ENCODE peak calls at places on chromosomes 1 and 21, in six cellular contexts. One of them, this sample, is unnamed.

GRCh38 chr1:48744032-48744431 is 32.7 kb downstream of the BEND5 start:
- DNase-seq in mesenchymal stem cell: no peak
- DNase-seq in neuronal stem cell: no peak
- DNase-seq in H9: no peak
- DNase-seq in IMR-90: no peak
- DNase-seq in H1: no peak
- DNase-seq in this sample: no peak

GRCh38 chr21:36428789-36429671 is 43.8 kb downstream of the CHAF1B start:
- DNase-seq in H1: no peak
- DNase-seq in IMR-90: no peak
- DNase-seq in neuronal stem cell: no peak
- DNase-seq in H9: no peak
- DNase-seq in mesenchymal stem cell: peak; percentile 25
- DNase-seq in this sample: no peak

GRCh38 chr1:163170975-163171676 is 31.6 kb downstream of the RGS5 start:
- DNase-seq in mesenchymal stem cell: peak; percentile 27
- DNase-seq in H9: no peak
- DNase-seq in IMR-90: peak; percentile 47
- DNase-seq in neuronal stem cell: no peak
- DNase-seq in H1: no peak
- DNase-seq in this sample: no peak

GRCh38 chr1:8517579-8518489 is 199.9 kb downstream of the SLC45A1 start:
- DNase-seq in IMR-90: peak; percentile 43
- DNase-seq in H9: no peak
- DNase-seq in neuronal stem cell: no peak
- DNase-seq in H1: no peak
- DNase-seq in mesenchymal stem cell: peak; percentile 70
- DNase-seq in this sample: no peak

GRCh38 chr1:162562452-162562828 is 918 bp downstream of the UAP1 start:
- DNase-seq in H1: no peak
- DNase-seq in H9: no peak
- DNase-seq in mesenchymal stem cell: peak; percentile 57
- DNase-seq in IMR-90: peak; percentile 65
- DNase-seq in neuronal stem cell: no peak
- DNase-seq in this sample: peak; percentile 63

GRCh38 chr1:245827306-245827705 is 672.5 kb downstream of the KIF26B start:
- DNase-seq in neuronal stem cell: no peak
- DNase-seq in H9: no peak
- DNase-seq in mesenchymal stem cell: no peak
- DNase-seq in IMR-90: no peak
- DNase-seq in H1: no peak
- DNase-seq in this sample: no peak

GRCh38 chr1:211616231-211617031 is 37.5 kb upstream of the SLC30A1 start:
- DNase-seq in IMR-90: no peak
- DNase-seq in mesenchymal stem cell: no peak
- DNase-seq in H1: no peak
- DNase-seq in H9: no peak
- DNase-seq in neuronal stem cell: no peak
- DNase-seq in this sample: no peak

GRCh38 chr21:44834231-44834950 is 16.5 kb upstream of the SUMO3 start:
- DNase-seq in mesenchymal stem cell: no peak
- DNase-seq in H9: no peak
- DNase-seq in neuronal stem cell: no peak
- DNase-seq in IMR-90: no peak
- DNase-seq in H1: no peak
- DNase-seq in this sample: no peak

GRCh38 chr1:165551469-165551868 is 7.7 kb downstream of the LRRC52 start:
- DNase-seq in H1: no peak
- DNase-seq in H9: no peak
- DNase-seq in mesenchymal stem cell: no peak
- DNase-seq in neuronal stem cell: no peak
- DNase-seq in IMR-90: no peak
- DNase-seq in this sample: no peak

GRCh38 chr21:14070968-14071367 is 139.8 kb downstream of the LIPI start:
- DNase-seq in neuronal stem cell: no peak
- DNase-seq in mesenchymal stem cell: no peak
- DNase-seq in IMR-90: no peak
- DNase-seq in H1: no peak
- DNase-seq in H9: no peak
- DNase-seq in this sample: no peak

GRCh38 chr21:21196087-21196486 is 197.9 kb downstream of the NCAM2 start:
- DNase-seq in H1: no peak
- DNase-seq in mesenchymal stem cell: no peak
- DNase-seq in H9: no peak
- DNase-seq in IMR-90: peak; percentile 39
- DNase-seq in neuronal stem cell: no peak
- DNase-seq in this sample: no peak

GRCh38 chr1:167791281-167792209 is 69.8 kb downstream of the MPZL1 start:
- DNase-seq in H9: no peak
- DNase-seq in mesenchymal stem cell: peak; percentile 91
- DNase-seq in IMR-90: peak; percentile 99
- DNase-seq in H1: no peak
- DNase-seq in neuronal stem cell: no peak
- DNase-seq in this sample: peak; percentile 49

GRCh38 chr1:31230378-31230777 is 9.3 kb downstream of the NKAIN1 start:
- DNase-seq in H9: no peak
- DNase-seq in neuronal stem cell: no peak
- DNase-seq in mesenchymal stem cell: no peak
- DNase-seq in H1: no peak
- DNase-seq in IMR-90: no peak
- DNase-seq in this sample: no peak

GRCh38 chr1:10401281-10401680 is 2.4 kb downstream of the PGD start:
- DNase-seq in H9: no peak
- DNase-seq in neuronal stem cell: no peak
- DNase-seq in mesenchymal stem cell: peak; percentile 59
- DNase-seq in H1: no peak
- DNase-seq in IMR-90: peak; percentile 76
- DNase-seq in this sample: no peak

GRCh38 chr1:211359876-211360275 is 33.2 kb downstream of the TRAF5 start:
- DNase-seq in neuronal stem cell: no peak
- DNase-seq in H9: no peak
- DNase-seq in H1: no peak
- DNase-seq in IMR-90: no peak
- DNase-seq in mesenchymal stem cell: no peak
- DNase-seq in this sample: no peak

GRCh38 chr1:91894036-91894761 is 8.2 kb upstream of the TGFBR3 start:
- DNase-seq in mesenchymal stem cell: peak; percentile 48
- DNase-seq in IMR-90: peak; percentile 42
- DNase-seq in H1: no peak
- DNase-seq in neuronal stem cell: no peak
- DNase-seq in H9: no peak
- DNase-seq in this sample: peak; percentile 40

GRCh38 chr21:41510500-41510899 is 2.5 kb upstream of the TMPRSS2 start:
- DNase-seq in H1: no peak
- DNase-seq in neuronal stem cell: no peak
- DNase-seq in mesenchymal stem cell: no peak
- DNase-seq in IMR-90: no peak
- DNase-seq in H9: no peak
- DNase-seq in this sample: no peak

GRCh38 chr1:152902676-152903075 is 5.7 kb upstream of the IVL start:
- DNase-seq in neuronal stem cell: no peak
- DNase-seq in IMR-90: no peak
- DNase-seq in H9: no peak
- DNase-seq in H1: no peak
- DNase-seq in mesenchymal stem cell: no peak
- DNase-seq in this sample: no peak

GRCh38 chr1:184877992-184878391 is 96.3 kb downstream of the NIBAN1 start:
- DNase-seq in mesenchymal stem cell: no peak
- DNase-seq in IMR-90: no peak
- DNase-seq in H1: no peak
- DNase-seq in H9: no peak
- DNase-seq in neuronal stem cell: no peak
- DNase-seq in this sample: no peak

GRCh38 chr1:210938416-210938925 is 195.5 kb downstream of the KCNH1 start:
- DNase-seq in mesenchymal stem cell: no peak
- DNase-seq in H9: no peak
- DNase-seq in H1: no peak
- DNase-seq in neuronal stem cell: no peak
- DNase-seq in IMR-90: peak; percentile 4
- DNase-seq in this sample: no peak

GRCh38 chr1:85865183-85865582 is 156.9 kb upstream of the ZNHIT6 start:
- DNase-seq in mesenchymal stem cell: peak; percentile 14
- DNase-seq in neuronal stem cell: no peak
- DNase-seq in H9: no peak
- DNase-seq in H1: no peak
- DNase-seq in IMR-90: peak; percentile 12
- DNase-seq in this sample: no peak

GRCh38 chr1:85975770-85976386 is 180.7 kb downstream of the COL24A1 start:
- DNase-seq in IMR-90: no peak
- DNase-seq in neuronal stem cell: no peak
- DNase-seq in H1: peak; percentile 60
- DNase-seq in H9: peak; percentile 86
- DNase-seq in mesenchymal stem cell: no peak
- DNase-seq in this sample: no peak

GRCh38 chr1:1778827-1779675 is 781 bp upstream of the NADK start:
- DNase-seq in H1: peak; percentile 47
- DNase-seq in IMR-90: no peak
- DNase-seq in H9: peak; percentile 89
- DNase-seq in mesenchymal stem cell: peak; percentile 29
- DNase-seq in neuronal stem cell: peak; percentile 41
- DNase-seq in this sample: peak; percentile 95

GRCh38 chr1:234683127-234683855 is 73.3 kb upstream of the IRF2BP2 start:
- DNase-seq in H1: no peak
- DNase-seq in IMR-90: no peak
- DNase-seq in mesenchymal stem cell: no peak
- DNase-seq in neuronal stem cell: no peak
- DNase-seq in H9: no peak
- DNase-seq in this sample: no peak

GRCh38 chr1:184254849-184255248 is 132.0 kb upstream of the C1orf21 start:
- DNase-seq in mesenchymal stem cell: no peak
- DNase-seq in H9: no peak
- DNase-seq in IMR-90: no peak
- DNase-seq in H1: no peak
- DNase-seq in neuronal stem cell: no peak
- DNase-seq in this sample: peak; percentile 5

DNA sequence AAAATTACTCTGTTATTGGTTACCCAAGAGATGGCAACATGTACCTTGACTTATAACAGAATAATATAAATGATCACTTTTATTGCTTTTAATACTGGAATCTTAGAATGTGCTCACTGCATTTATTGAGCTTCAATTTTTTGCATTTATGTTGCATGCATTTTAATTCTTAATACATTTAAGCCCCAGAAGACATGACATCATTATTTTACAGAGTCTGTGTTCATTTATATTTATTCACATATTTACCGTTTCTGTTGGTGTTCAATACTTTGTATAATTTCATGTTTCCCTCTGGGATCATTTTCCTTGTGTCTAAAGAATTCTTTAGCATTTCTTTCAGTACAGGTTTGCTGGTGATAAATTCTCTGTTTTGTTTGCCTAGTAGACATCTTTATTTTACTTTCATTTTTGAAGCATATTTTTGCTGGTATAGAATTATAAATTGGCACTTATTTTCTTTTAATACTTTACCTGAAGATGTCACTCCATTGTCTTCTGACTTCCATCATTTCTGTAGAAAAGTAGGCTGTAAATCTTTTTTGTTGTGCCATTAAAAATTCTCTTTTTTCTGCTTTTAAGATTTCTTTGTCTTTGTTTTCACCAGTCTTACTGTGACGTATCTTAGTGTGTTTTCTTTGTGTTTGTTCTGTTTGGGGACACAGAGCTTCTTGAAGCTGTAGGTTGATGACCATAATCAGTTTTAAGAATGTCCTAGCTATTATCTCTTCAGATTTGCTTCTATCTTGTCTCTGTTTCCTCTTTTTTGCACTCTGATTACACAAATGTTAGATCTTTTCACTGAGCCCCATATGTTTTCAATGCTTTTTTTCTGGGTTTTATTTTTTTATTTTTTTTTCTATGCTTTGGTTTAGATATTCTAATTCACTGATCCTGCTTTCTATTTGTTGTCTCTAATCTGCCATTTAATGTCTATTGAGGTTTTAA is 26.9 kb downstream of the DISP3 start:
- DNase-seq in neuronal stem cell: no peak
- DNase-seq in H1: no peak
- DNase-seq in IMR-90: no peak
- DNase-seq in mesenchymal stem cell: no peak
- DNase-seq in H9: no peak
- DNase-seq in this sample: no peak
- H3K9me3 ChIP-seq in neuronal stem cell: peaks cover 21% of the 10 kb centered on the region
- H3K9me3 ChIP-seq in H1: peaks cover 12% of the 10 kb centered on the region
- H3K9me3 ChIP-seq in IMR-90: peaks cover 15% of the 10 kb centered on the region
- H3K9me3 ChIP-seq in mesenchymal stem cell: peaks cover 56% of the 10 kb centered on the region
- H3K9me3 ChIP-seq in H9: no peaks in the 10 kb centered on the region
- H3K9me3 ChIP-seq in this sample: peaks cover 23% of the 10 kb centered on the region

DNA sequence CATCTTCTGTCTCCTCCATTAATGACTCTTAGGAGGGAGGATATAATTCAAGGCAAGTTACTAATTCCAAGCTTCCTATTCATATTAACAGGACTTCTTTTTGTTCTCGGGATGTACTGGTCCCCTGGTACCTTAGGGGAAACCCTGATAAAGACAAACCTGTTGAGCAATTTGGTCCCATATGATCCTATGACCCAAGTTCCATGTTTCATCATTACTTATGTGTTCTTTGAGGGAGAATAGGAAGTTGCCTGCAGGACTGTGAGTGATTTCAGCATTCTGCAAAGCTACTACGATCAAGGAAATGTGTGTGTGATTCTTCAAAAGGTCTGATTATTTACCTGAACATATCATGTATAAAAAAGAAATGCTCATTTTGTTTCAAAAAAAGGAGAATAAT is 5.8 kb upstream of the FMO3 start:
- DNase-seq in neuronal stem cell: no peak
- DNase-seq in H9: no peak
- DNase-seq in IMR-90: no peak
- DNase-seq in H1: no peak
- DNase-seq in mesenchymal stem cell: no peak
- DNase-seq in this sample: no peak
- H3K4me1 ChIP-seq in neuronal stem cell: no peaks in the 10 kb centered on the region
- H3K4me1 ChIP-seq in H9: no peaks in the 10 kb centered on the region
- H3K4me1 ChIP-seq in IMR-90: peaks cover 5% of the 10 kb centered on the region
- H3K4me1 ChIP-seq in H1: no peaks in the 10 kb centered on the region
- H3K4me1 ChIP-seq in mesenchymal stem cell: no peaks in the 10 kb centered on the region
- H3K4me1 ChIP-seq in this sample: no peaks in the 10 kb centered on the region

DNA sequence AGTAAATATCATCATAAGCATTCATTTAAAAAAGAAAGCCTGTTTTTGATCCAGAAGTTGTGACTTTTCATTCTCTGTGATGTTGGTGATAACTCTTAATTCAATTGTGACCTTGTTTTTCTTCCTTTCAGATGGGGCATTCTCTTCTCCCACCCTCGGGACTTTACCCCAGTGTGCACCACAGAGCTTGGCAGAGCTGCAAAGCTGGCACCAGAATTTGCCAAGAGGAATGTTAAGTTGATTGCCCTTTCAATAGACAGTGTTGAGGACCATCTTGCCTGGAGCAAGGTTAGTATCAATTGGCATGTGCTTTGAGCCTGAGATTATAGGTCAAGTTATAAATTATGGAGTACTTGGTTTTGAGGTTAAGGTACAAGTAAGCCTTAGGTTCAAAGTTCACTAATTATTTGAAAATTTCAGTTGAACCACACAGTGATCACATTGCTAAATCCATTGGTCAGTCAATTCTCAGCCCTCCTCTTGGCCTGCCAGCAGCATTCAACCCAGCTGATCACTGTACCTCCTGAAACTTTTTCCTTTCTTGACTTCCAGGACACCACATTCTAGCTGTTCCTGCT is 4.1 kb downstream of the PRDX6 start:
- DNase-seq in neuronal stem cell: no peak
- DNase-seq in IMR-90: no peak
- DNase-seq in H9: no peak
- DNase-seq in H1: no peak
- DNase-seq in mesenchymal stem cell: no peak
- DNase-seq in this sample: no peak
- H3K4ac ChIP-seq in neuronal stem cell: no peak overlapping the region
- H3K4ac ChIP-seq in IMR-90: no peak overlapping the region
- H3K4ac ChIP-seq in H9: no peak overlapping the region
- H3K4ac ChIP-seq in H1: no peak overlapping the region
- H3K4ac ChIP-seq in mesenchymal stem cell: no peak overlapping the region
- H3K4ac ChIP-seq in this sample: no peak overlapping the region

GRCh38 chr1:227583354-227583753 is 20.0 kb downstream of the ZNF678 start:
- DNase-seq in mesenchymal stem cell: no peak
- DNase-seq in neuronal stem cell: no peak
- DNase-seq in IMR-90: no peak
- DNase-seq in H9: no peak
- DNase-seq in H1: no peak
- DNase-seq in this sample: no peak
- H3K9me3 ChIP-seq in mesenchymal stem cell: peaks cover 74% of the 10 kb centered on the region
- H3K9me3 ChIP-seq in neuronal stem cell: peaks cover 7% of the 10 kb centered on the region
- H3K9me3 ChIP-seq in IMR-90: peaks cover 5% of the 10 kb centered on the region
- H3K9me3 ChIP-seq in H9: no peaks in the 10 kb centered on the region
- H3K9me3 ChIP-seq in H1: peaks cover 5% of the 10 kb centered on the region
- H3K9me3 ChIP-seq in this sample: no peaks in the 10 kb centered on the region